ENCODE peak calls at places on chromosomes 7 and 10, in four cellular contexts. B is left ventricle myocardium inferior, O is mesendoderm, P is fibroblast of lung. V is an unnamed sample. For H3K27me3, the result is how much of the 10 kb centered on the place peaks cover.

GRCh38 chr7:141208539-141208938 is 134.7 kb downstream of the TMEM178B start:
- DNase-seq in B (no peak), O (peak), P (no peak), V (no peak)

GRCh38 chr7:33719059-33719581 is 186.2 kb upstream of the BMPER start:
- DNase-seq in B (peak), O (no peak), P (peak), V (no peak)

GRCh38 chr7:49400891-49401550 is 372.4 kb upstream of the VWC2 start:
- DNase-seq in B (no peak), O (no peak), P (no peak), V (no peak)

GRCh38 chr7:116305485-116306408 is 95.4 kb downstream of the TES start:
- DNase-seq in B (no peak), O (peak), P (peak), V (no peak)

GRCh38 chr7:134016223-134016941 is 110.8 kb upstream of the LRGUK start:
- DNase-seq in B (no peak), O (peak), P (peak), V (peak)

GRCh38 chr10:131890276-131891195 is 10.3 kb upstream of the PPP2R2D start:
- DNase-seq in B (no peak), O (no peak), P (no peak), V (no peak)

GRCh38 chr7:114418117-114418516 is 3.5 kb downstream of the FOXP2 start:
- DNase-seq in B (no peak), O (no peak), P (no peak), V (no peak)

GRCh38 chr7:157898802-157899201 is 562.0 kb downstream of the DNAJB6 start:
- DNase-seq in B (no peak), O (no peak), P (no peak), V (no peak)

GRCh38 chr10:12719365-12719764 is 282.1 kb downstream of the CCDC3 start:
- DNase-seq in B (no peak), O (no peak), P (peak), V (no peak)

GRCh38 chr10:109517748-109518147 is 405.6 kb downstream of the XPNPEP1 start:
- DNase-seq in B (no peak), O (no peak), P (no peak), V (no peak)

GRCh38 chr7:408651-409343 is 110.8 kb downstream of the PDGFA start:
- DNase-seq in B (no peak), O (no peak), P (no peak), V (no peak)

GRCh38 chr10:30433286-30433778 is 652 bp upstream of the MAP3K8 start:
- DNase-seq in B (peak), O (peak), P (peak), V (peak)

GRCh38 chr10:28946479-28946878 is 269.2 kb downstream of the BAMBI start:
- DNase-seq in B (no peak), O (no peak), P (no peak), V (no peak)

GRCh38 chr7:17405786-17406185 is 107.3 kb downstream of the AHR start:
- DNase-seq in B (no peak), O (no peak), P (peak), V (no peak)

GRCh38 chr7:74032191-74032490 is 4.2 kb downstream of the ELN start:
- DNase-seq in B (peak), O (no peak), P (peak), V (peak)

GRCh38 chr10:60148266-60148840 is 241.3 kb downstream of the ANK3 start:
- DNase-seq in B (no peak), O (no peak), P (peak), V (no peak)

GRCh38 chr10:125531470-125531869 is 151.5 kb downstream of the TEX36 start:
- DNase-seq in B (no peak), O (peak), P (no peak), V (no peak)

GRCh38 chr7:155206286-155207020 is 91.2 kb upstream of the INSIG1 start:
- DNase-seq in B (peak), O (no peak), P (peak), V (peak)

GRCh38 chr7:115014794-115015193 is 92.9 kb downstream of the MDFIC start:
- DNase-seq in B (no peak), O (no peak), P (no peak), V (no peak)

GRCh38 chr7:74355091-74355490 is 65.9 kb downstream of the CLIP2 start:
- DNase-seq in B (no peak), O (no peak), P (peak), V (no peak)

GRCh38 chr7:100686822-100687211 is 7.2 kb downstream of the GIGYF1 start:
- DNase-seq in B (no peak), O (no peak), P (no peak), V (no peak)

GRCh38 chr7:30997316-30997715 is 33.6 kb downstream of the GHRHR start:
- DNase-seq in B (no peak), O (no peak), P (no peak), V (no peak)

GRCh38 chr7:139571190-139571589 is 47.7 kb downstream of the CLEC2L start:
- DNase-seq in B (no peak), O (no peak), P (no peak), V (no peak)

GRCh38 chr7:129560831-129561230 is 50.7 kb upstream of the NRF1 start:
- DNase-seq in B (no peak), O (no peak), P (no peak), V (no peak)

GRCh38 chr10:77458986-77459590 is 178.5 kb downstream of the KCNMA1 start:
- DNase-seq in B (no peak), O (no peak), P (no peak), V (no peak)

GRCh38 chr7:7148799-7149481 is 33.4 kb upstream of the C1GALT1 start:
- DNase-seq in B (no peak), O (peak), P (no peak), V (no peak)

GRCh38 chr10:44388641-44389040 is 3.7 kb upstream of the CXCL12 start:
- DNase-seq in B (no peak), O (no peak), P (no peak), V (no peak)

GRCh38 chr7:45215611-45216062 is 58.0 kb downstream of the RAMP3 start:
- DNase-seq in B (no peak), O (no peak), P (no peak), V (no peak)

GRCh38 chr7:127391591-127392181 is 822 bp downstream of the ZNF800 start:
- DNase-seq in B (no peak), O (peak), P (peak), V (peak)

GRCh38 chr7:138105216-138105615 is 29.0 kb downstream of the AKR1D1 start:
- DNase-seq in B (no peak), O (peak), P (no peak), V (no peak)
- H3K27me3 ChIP-seq in B (under half), O (under half), P (under half), V (under half)

DNA sequence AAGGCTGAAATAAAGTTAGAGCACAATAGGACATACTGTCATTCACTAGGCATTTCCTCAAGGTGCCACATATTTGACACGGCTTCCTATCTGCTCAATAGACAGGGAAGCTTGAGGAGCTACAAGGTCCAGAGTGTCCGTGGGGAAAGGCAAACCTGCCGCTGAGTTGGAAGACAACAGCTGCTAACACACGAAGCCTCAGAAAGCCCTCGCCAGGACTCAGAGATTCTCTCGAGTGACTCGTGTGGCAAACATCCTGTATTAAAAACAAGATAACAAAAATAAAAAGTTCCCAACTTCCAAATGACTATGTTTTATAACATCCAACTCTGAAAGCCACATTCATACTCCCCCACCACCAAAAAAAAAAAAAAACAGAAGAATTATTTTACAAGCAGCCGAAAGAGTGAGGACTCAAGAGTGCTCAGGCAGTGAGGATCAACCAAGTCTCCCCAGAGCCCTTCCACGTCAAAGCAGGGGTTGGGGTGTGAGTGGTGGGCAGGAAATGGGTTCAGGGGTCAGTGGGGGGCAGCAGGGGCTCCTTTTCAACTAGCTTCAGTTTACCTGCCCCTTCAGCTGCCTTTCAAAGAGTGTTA is 67.6 kb downstream of the STK17A start:
- DNase-seq in B (no peak), O (peak), P (peak), V (peak)
- H3K4me3 ChIP-seq in B (no peak), O (no peak), P (no peak), V (no peak)

GRCh38 chr7:131890191-131890590 is 333.8 kb upstream of the PODXL start:
- DNase-seq in B (no peak), O (no peak), P (no peak), V (no peak)

GRCh38 chr7:131896189-131896855 is 339.9 kb upstream of the PODXL start:
- DNase-seq in B (no peak), O (peak), P (no peak), V (no peak)

GRCh38 chr7:131895541-131896173 is 339.2 kb upstream of the PODXL start:
- DNase-seq in B (no peak), O (peak), P (peak), V (no peak)

GRCh38 chr7:131897016-131897789 is 340.8 kb upstream of the PODXL start:
- DNase-seq in B (no peak), O (peak), P (peak), V (no peak)

DNA sequence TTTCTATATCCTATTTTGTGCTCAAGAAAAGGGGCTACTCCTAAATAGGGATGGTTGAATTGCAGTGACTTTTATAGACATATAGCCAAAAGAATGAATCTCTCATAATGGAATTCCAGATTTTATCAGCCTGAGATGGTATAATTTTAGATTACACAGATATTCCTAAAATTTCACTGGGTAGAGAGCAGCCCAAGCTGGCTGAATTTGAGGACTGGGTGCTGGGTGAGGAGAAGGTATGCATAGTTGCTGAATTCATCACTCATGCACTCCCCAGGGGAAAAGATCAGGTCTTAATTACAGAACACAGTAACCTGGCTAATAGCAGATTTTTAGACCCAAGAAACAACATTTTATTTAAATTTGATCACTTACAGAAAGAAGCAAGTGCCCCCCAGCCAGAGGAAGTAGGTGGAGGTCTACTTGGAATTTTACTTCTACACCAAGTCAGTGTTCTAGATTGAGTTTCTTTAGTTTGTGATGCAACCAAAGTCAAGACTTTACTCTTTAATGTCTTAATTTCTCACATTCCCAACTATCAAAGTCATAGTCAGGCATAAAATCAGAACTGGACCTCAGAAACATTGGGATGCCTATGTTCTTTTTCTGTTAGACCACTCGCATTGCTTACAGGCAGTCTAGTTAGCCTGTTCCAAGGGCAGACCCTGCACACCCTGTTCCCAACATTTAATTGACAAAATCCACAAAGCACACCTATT is 337.4 kb upstream of the PODXL start:
- DNase-seq in B (no peak), O (no peak), P (no peak), V (no peak)
- H3K27me3 ChIP-seq in B (half or more), O (under half), P (under half), V (under half)

GRCh38 chr7:1461640-1462375 is 2.5 kb upstream of the MICALL2 start:
- DNase-seq in B (no peak), O (no peak), P (no peak), V (no peak)

GRCh38 chr7:1459512-1459892 is 232 bp upstream of the MICALL2 start:
- DNase-seq in B (peak), O (peak), P (peak), V (peak)

GRCh38 chr7:1460757-1461639 is 1.7 kb upstream of the MICALL2 start:
- DNase-seq in B (peak), O (peak), P (peak), V (peak)

GRCh38 chr7:1458676-1459511 is at the start of gene MICALL2:
- DNase-seq in B (peak), O (peak), P (peak), V (peak)

DNA sequence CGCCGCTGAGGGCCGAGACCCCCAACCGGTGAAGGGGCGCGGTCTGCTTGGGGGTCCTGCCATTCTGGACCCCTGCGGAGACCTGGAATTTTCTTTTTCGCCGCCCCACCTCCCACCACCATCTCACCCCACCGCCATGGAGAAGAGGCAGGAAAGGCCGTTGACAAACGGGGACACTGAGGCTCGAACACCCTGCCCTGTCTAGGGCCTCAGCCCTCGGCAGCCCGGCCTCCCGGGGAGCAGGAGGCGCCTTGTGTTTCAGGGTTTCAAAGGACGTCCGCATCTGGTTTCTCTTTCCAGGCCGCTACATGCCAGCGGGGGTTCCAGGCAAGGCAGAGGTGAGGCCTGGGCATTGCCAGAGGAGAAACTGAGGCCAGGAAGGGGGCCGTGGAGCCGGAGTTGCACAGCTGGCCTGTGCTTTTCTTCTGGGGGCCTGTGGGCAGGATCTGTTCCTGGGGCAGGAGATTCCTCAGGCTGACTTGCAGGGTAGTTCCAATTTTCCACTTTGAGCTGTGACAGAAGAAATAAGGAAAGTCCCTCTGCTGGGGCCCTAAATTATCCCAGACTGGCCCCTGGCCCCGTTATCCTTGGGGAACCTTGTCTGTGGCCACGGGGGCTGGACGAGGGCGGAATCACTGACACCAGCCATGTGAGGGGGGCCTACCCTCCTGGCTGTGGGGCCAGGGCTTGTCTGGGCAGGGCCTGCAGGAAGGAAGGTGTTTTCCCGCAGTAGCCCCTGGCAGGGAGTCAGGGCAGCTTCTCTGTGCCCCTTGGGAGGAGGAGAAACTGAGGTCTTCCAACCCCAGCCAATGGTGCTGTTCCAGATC is 873 bp upstream of the MICALL2 start:
- DNase-seq in B (peak), O (no peak), P (peak), V (no peak)
- H3K4me3 ChIP-seq in B (peak), O (no peak), P (peak), V (peak)

GRCh38 chr7:44213872-44214595 is 13.3 kb downstream of the YKT6 start:
- DNase-seq in B (no peak), O (peak), P (peak), V (peak)

GRCh38 chr7:44212581-44213184 is 11.9 kb downstream of the YKT6 start:
- DNase-seq in B (no peak), O (no peak), P (no peak), V (no peak)

GRCh38 chr7:44211126-44211675 is 10.4 kb downstream of the YKT6 start:
- DNase-seq in B (no peak), O (no peak), P (no peak), V (peak)

GRCh38 chr7:44212018-44212417 is 11.2 kb downstream of the YKT6 start:
- DNase-seq in B (no peak), O (no peak), P (no peak), V (peak)

GRCh38 chr7:44213206-44213871 is 12.6 kb downstream of the YKT6 start:
- DNase-seq in B (no peak), O (no peak), P (no peak), V (no peak)
- H3K27me3 ChIP-seq in B (under half), O (under half), P (under half), V (under half)

DNA sequence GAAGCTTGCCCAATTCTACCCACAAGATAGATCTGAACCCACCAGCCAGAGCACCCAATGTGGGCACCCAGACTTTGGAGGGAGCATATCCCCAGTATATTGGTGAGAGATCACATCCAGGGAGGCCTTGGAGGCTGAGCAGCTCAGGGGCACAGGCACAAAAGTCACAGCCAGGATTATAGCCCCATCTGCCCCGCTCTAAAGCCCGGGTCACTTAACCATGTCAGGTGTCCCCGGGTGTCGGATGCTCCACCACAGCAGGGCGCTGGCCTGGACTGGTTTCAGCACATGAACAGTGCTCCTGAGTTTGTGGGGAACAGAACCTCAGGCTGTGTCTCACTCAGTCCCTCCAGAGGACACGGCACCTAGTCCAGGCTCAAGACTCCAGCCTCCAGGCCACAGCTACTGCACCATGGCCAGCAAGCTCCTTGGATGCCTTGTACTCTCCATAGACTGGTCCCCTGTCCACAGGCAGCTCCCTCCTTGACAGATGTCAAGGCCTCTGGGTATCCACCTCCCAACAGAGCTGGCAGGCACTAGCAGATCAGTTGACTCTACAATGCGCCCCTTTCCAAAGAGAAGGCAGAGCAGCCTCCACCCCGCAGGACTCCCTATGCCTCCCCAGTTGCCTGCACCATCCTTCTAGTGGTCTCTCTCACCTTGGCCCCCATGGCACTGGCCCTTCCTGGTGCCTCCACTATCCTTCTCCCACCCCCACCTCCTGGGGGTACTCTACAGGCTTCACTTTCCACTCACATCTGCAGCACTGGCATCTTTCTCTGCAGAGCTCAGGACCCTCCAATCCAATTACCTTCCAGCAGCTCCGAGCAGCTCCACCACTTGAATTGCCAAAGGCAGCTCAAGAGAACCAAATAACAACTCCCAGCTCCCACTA is 306.0 kb downstream of the GRID1 start:
- DNase-seq in B (no peak), O (no peak), P (no peak), V (no peak)
- H3K4me3 ChIP-seq in B (no peak), O (no peak), P (no peak), V (no peak)

GRCh38 chr10:124417846-124418725 is 637 bp downstream of the OAT start:
- DNase-seq in B (peak), O (peak), P (peak), V (peak)

GRCh38 chr10:124420254-124420653 is 1.5 kb upstream of the OAT start:
- DNase-seq in B (no peak), O (no peak), P (no peak), V (no peak)

GRCh38 chr10:124418726-124419501 is at the start of gene OAT:
- DNase-seq in B (peak), O (peak), P (peak), V (peak)

GRCh38 chr10:124416733-124417132 is 2.0 kb downstream of the OAT start:
- DNase-seq in B (no peak), O (no peak), P (peak), V (no peak)

DNA sequence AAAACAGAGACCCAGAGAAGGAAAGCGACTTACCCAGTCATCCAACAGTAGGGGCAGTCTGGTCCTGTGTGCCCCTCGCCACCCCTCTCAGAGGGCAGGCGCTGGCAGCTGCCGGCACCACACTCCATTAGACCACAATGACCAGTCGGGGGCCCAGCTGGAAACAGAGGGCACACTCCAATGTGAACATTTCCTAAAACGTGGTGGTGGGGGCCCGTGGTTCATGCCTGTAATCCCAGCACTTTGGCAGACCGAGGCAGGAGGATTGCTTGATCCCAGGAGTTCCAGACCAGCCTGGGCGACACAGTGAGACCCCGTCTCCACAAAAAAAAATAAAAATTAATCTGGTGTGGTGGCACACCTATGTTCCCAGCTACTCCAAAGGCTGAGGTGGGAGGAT is 912 bp upstream of the OAT start:
- DNase-seq in B (no peak), O (no peak), P (no peak), V (peak)
- H3K27me3 ChIP-seq in B (under half), O (under half), P (under half), V (under half)